ENCODE peak calls at places on chromosome 16, in eight cellular contexts. One of them, this sample, is unnamed.

GRCh38 chr16:14368399-14368798 is 261.7 kb downstream of the PARN start:
- DNase-seq in neuronal stem cell: no peak
- DNase-seq in left ventricle myocardium inferior: no peak
- DNase-seq in psoas muscle: no peak
- DNase-seq in AG04450: no peak
- DNase-seq in OCI-LY7: no peak
- DNase-seq in upper lobe of right lung: no peak
- DNase-seq in colonic mucosa: no peak
- DNase-seq in this sample: no peak

GRCh38 chr16:30656974-30657865 is 1.0 kb upstream of the FBRS start:
- DNase-seq in AG04450: no peak
- DNase-seq in colonic mucosa: no peak
- DNase-seq in psoas muscle: no peak
- DNase-seq in neuronal stem cell: no peak
- DNase-seq in left ventricle myocardium inferior: no peak
- DNase-seq in OCI-LY7: no peak
- DNase-seq in upper lobe of right lung: no peak
- DNase-seq in this sample: no peak

GRCh38 chr16:83470406-83470805 is 337.4 kb upstream of the HSBP1 start:
- DNase-seq in colonic mucosa: no peak
- DNase-seq in neuronal stem cell: no peak
- DNase-seq in upper lobe of right lung: no peak
- DNase-seq in AG04450: no peak
- DNase-seq in OCI-LY7: no peak
- DNase-seq in psoas muscle: no peak
- DNase-seq in left ventricle myocardium inferior: no peak
- DNase-seq in this sample: no peak

GRCh38 chr16:75028544-75028943 is 29.7 kb downstream of the ZNRF1 start:
- DNase-seq in neuronal stem cell: no peak
- DNase-seq in upper lobe of right lung: no peak
- DNase-seq in AG04450: no peak
- DNase-seq in left ventricle myocardium inferior: no peak
- DNase-seq in OCI-LY7: no peak
- DNase-seq in colonic mucosa: no peak
- DNase-seq in psoas muscle: no peak
- DNase-seq in this sample: no peak

GRCh38 chr16:66927012-66927436 is 1.7 kb upstream of the RRAD start:
- DNase-seq in upper lobe of right lung: peak
- DNase-seq in neuronal stem cell: no peak
- DNase-seq in OCI-LY7: no peak
- DNase-seq in left ventricle myocardium inferior: peak
- DNase-seq in AG04450: no peak
- DNase-seq in colonic mucosa: no peak
- DNase-seq in psoas muscle: no peak
- DNase-seq in this sample: peak

GRCh38 chr16:24322106-24322505 is 66.0 kb downstream of the CACNG3 start:
- DNase-seq in neuronal stem cell: no peak
- DNase-seq in colonic mucosa: no peak
- DNase-seq in left ventricle myocardium inferior: no peak
- DNase-seq in upper lobe of right lung: no peak
- DNase-seq in OCI-LY7: no peak
- DNase-seq in AG04450: no peak
- DNase-seq in psoas muscle: no peak
- DNase-seq in this sample: peak

GRCh38 chr16:77540656-77541055 is 105.8 kb upstream of the ADAMTS18 start:
- DNase-seq in left ventricle myocardium inferior: no peak
- DNase-seq in AG04450: no peak
- DNase-seq in colonic mucosa: no peak
- DNase-seq in psoas muscle: no peak
- DNase-seq in OCI-LY7: no peak
- DNase-seq in neuronal stem cell: no peak
- DNase-seq in upper lobe of right lung: no peak
- DNase-seq in this sample: no peak

GRCh38 chr16:73124665-73125064 is 76.7 kb upstream of the ZFHX3 start:
- DNase-seq in psoas muscle: no peak
- DNase-seq in neuronal stem cell: no peak
- DNase-seq in OCI-LY7: no peak
- DNase-seq in AG04450: no peak
- DNase-seq in colonic mucosa: no peak
- DNase-seq in left ventricle myocardium inferior: no peak
- DNase-seq in upper lobe of right lung: no peak
- DNase-seq in this sample: no peak

GRCh38 chr16:50151744-50152143 is 1.4 kb upstream of the TENT4B start:
- DNase-seq in psoas muscle: no peak
- DNase-seq in neuronal stem cell: no peak
- DNase-seq in upper lobe of right lung: no peak
- DNase-seq in OCI-LY7: no peak
- DNase-seq in colonic mucosa: no peak
- DNase-seq in AG04450: no peak
- DNase-seq in left ventricle myocardium inferior: no peak
- DNase-seq in this sample: no peak

GRCh38 chr16:22232277-22233049 is 26.4 kb downstream of the EEF2K start:
- DNase-seq in OCI-LY7: no peak
- DNase-seq in AG04450: no peak
- DNase-seq in upper lobe of right lung: peak
- DNase-seq in colonic mucosa: peak
- DNase-seq in neuronal stem cell: no peak
- DNase-seq in left ventricle myocardium inferior: no peak
- DNase-seq in psoas muscle: no peak
- DNase-seq in this sample: no peak

DNA sequence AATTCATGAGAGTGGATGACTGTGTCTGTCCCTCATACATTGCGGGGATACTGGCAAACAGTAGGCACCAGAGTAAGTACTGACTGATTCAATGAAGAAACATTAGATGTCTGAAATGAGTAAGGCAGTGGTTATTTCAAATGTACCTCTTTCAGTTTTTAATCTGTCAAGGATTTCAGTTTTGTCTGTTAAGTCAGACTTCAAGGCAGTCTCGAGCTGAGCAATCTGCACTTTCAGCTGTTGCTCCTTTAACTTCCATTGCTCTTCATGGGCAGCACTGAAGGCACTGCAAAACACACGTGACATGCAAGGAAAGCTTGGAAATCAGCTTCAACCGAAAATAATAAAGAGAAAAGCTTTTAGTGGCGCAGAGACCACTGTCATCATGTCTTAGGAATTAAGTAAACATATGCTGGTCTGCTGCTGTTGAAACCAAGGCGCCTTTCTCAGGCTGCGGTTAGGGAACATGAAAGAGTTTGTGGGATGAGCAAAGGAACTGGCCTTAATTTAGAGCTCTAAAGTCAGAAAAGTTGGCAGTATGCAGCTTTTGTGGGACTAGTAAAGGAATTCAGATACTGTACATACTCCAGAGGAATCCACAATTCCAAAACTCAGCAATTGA is 38.8 kb downstream of the RPGRIP1L start:
- DNase-seq in OCI-LY7: no peak
- DNase-seq in psoas muscle: no peak
- DNase-seq in neuronal stem cell: no peak
- DNase-seq in upper lobe of right lung: no peak
- DNase-seq in AG04450: peak
- DNase-seq in left ventricle myocardium inferior: no peak
- DNase-seq in colonic mucosa: no peak
- DNase-seq in this sample: no peak
- H3K4me3 ChIP-seq in OCI-LY7: no peak
- H3K4me3 ChIP-seq in psoas muscle: no peak
- H3K4me3 ChIP-seq in neuronal stem cell: no peak
- H3K4me3 ChIP-seq in upper lobe of right lung: no peak
- H3K4me3 ChIP-seq in AG04450: no peak
- H3K4me3 ChIP-seq in left ventricle myocardium inferior: peak
- H3K4me3 ChIP-seq in colonic mucosa: no peak
- H3K4me3 ChIP-seq in this sample: no peak

DNA sequence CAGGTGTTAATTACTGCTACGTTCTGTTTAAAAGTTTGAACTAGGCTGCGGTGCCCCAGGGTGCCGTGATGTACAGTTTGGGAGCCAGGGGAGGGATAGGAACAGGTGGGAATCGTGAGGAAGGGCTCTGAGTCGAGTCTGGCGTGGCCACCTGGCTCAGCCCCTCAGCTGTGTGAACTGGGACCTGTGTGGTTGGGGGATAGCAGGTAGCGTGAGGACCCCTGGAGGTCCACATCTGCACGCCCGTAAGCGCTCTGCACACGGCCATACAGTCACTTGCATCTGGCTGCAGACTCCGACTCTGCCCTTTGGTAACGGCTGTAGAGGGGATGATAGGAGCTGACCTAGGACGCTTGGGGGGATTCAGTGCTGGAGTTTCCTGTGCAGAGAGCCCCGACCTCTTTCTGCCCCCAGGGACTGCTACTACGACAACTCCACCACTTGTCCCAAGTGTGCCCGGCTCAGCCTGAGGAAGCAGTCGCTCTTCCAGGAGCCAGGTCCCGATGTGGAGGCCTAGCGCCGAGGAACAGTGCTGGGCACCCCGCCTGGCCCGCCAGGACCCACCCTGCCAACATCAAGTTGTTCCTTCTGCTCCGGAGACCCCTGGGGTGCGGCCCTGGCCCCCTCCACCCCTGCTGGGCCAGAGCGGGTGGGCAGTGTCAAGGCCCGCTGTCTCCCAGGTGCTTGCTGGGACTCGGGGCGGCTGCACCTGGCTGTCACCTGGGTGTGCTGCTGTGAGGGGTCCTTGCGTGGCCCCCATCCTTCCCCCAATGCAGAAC is 17.1 kb downstream of the DEF8 start:
- DNase-seq in upper lobe of right lung: no peak
- DNase-seq in OCI-LY7: no peak
- DNase-seq in neuronal stem cell: no peak
- DNase-seq in colonic mucosa: no peak
- DNase-seq in AG04450: no peak
- DNase-seq in psoas muscle: no peak
- DNase-seq in left ventricle myocardium inferior: no peak
- DNase-seq in this sample: no peak
- H3K27ac ChIP-seq in upper lobe of right lung: no peak
- H3K27ac ChIP-seq in OCI-LY7: no peak
- H3K27ac ChIP-seq in neuronal stem cell: no peak
- H3K27ac ChIP-seq in colonic mucosa: no peak
- H3K27ac ChIP-seq in AG04450: no peak
- H3K27ac ChIP-seq in psoas muscle: no peak
- H3K27ac ChIP-seq in left ventricle myocardium inferior: no peak
- H3K27ac ChIP-seq in this sample: no peak

GRCh38 chr16:68289202-68289601 is 21.5 kb downstream of the SLC7A6OS start:
- DNase-seq in AG04450: no peak
- DNase-seq in left ventricle myocardium inferior: no peak
- DNase-seq in psoas muscle: no peak
- DNase-seq in colonic mucosa: no peak
- DNase-seq in neuronal stem cell: no peak
- DNase-seq in upper lobe of right lung: no peak
- DNase-seq in OCI-LY7: no peak
- DNase-seq in this sample: no peak
- H3K4me3 ChIP-seq in AG04450: no peak
- H3K4me3 ChIP-seq in left ventricle myocardium inferior: peak
- H3K4me3 ChIP-seq in psoas muscle: no peak
- H3K4me3 ChIP-seq in colonic mucosa: no peak
- H3K4me3 ChIP-seq in neuronal stem cell: no peak
- H3K4me3 ChIP-seq in upper lobe of right lung: no peak
- H3K4me3 ChIP-seq in OCI-LY7: no peak
- H3K4me3 ChIP-seq in this sample: no peak

DNA sequence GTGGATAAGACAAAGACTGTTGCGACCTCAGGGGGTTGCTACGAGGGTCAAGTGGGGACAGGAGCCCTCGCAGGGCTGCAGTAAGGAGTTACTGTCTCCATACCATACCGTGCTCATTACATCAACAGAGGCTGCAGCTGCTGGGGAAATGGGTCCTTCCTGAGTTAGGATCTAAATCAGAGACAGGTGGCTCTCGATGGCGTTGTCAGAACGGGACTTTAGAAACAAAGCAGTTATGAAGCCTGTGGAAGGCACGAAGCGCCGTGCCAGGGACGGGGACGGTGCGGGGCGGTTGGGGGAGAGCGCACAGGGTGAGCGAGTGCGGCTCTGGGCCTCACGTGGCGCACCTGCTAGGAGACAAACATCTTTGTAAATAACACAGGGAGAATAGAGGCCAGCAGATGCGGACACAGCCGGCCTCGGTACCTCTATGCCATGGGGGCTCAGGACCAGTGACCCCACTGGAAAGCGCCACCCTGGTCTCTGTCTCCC is 34.4 kb downstream of the ZCCHC14 start:
- DNase-seq in OCI-LY7: no peak
- DNase-seq in upper lobe of right lung: peak
- DNase-seq in psoas muscle: no peak
- DNase-seq in AG04450: no peak
- DNase-seq in left ventricle myocardium inferior: no peak
- DNase-seq in neuronal stem cell: no peak
- DNase-seq in colonic mucosa: no peak
- DNase-seq in this sample: no peak
- H3K27ac ChIP-seq in OCI-LY7: no peak
- H3K27ac ChIP-seq in upper lobe of right lung: no peak
- H3K27ac ChIP-seq in psoas muscle: no peak
- H3K27ac ChIP-seq in AG04450: peak
- H3K27ac ChIP-seq in left ventricle myocardium inferior: peak
- H3K27ac ChIP-seq in neuronal stem cell: no peak
- H3K27ac ChIP-seq in colonic mucosa: no peak
- H3K27ac ChIP-seq in this sample: peak

DNA sequence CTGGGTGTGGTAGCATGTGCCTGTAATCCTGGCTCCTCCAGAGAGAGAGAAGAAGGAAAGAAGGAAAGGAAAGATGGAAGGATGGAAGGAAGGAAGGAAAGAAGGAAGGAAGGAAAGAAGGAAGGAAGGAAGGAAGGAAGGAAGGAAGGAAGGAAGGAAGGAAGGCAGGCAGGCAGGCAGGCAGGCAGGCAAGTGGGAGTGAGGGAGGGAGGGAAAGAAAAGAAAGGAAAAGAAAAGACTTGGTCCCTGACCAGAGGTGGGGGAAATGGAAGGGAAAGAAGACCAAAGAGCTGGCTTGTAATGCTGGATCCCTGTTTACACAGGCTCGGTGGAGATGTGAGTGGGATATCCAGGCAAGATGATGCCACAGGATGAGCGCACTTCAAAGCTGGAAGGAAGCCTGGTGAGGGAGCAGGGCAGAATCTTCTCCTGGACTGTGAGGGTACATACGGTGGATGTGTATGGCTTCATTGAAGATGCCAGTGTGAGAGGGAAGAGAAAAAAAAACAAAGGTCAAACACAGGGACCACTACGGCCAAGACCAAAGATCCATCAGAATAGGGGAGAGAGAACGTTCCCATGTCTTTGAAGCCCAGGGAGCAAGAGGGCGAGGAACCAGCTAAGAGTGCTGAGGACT is 2.1 kb downstream of the CES1 start:
- DNase-seq in OCI-LY7: no peak
- DNase-seq in neuronal stem cell: no peak
- DNase-seq in upper lobe of right lung: no peak
- DNase-seq in colonic mucosa: no peak
- DNase-seq in AG04450: no peak
- DNase-seq in left ventricle myocardium inferior: no peak
- DNase-seq in psoas muscle: no peak
- DNase-seq in this sample: peak
- H3K4me3 ChIP-seq in OCI-LY7: no peak
- H3K4me3 ChIP-seq in neuronal stem cell: no peak
- H3K4me3 ChIP-seq in upper lobe of right lung: no peak
- H3K4me3 ChIP-seq in colonic mucosa: no peak
- H3K4me3 ChIP-seq in AG04450: no peak
- H3K4me3 ChIP-seq in left ventricle myocardium inferior: no peak
- H3K4me3 ChIP-seq in psoas muscle: no peak
- H3K4me3 ChIP-seq in this sample: no peak

GRCh38 chr16:4814046-4814445 is 11.6 kb upstream of the ROGDI start:
- DNase-seq in psoas muscle: no peak
- DNase-seq in left ventricle myocardium inferior: no peak
- DNase-seq in colonic mucosa: no peak
- DNase-seq in neuronal stem cell: no peak
- DNase-seq in OCI-LY7: no peak
- DNase-seq in AG04450: no peak
- DNase-seq in upper lobe of right lung: no peak
- DNase-seq in this sample: no peak
- H3K27ac ChIP-seq in psoas muscle: peak
- H3K27ac ChIP-seq in left ventricle myocardium inferior: peak
- H3K27ac ChIP-seq in colonic mucosa: no peak
- H3K27ac ChIP-seq in neuronal stem cell: no peak
- H3K27ac ChIP-seq in OCI-LY7: no peak
- H3K27ac ChIP-seq in AG04450: no peak
- H3K27ac ChIP-seq in upper lobe of right lung: no peak
- H3K27ac ChIP-seq in this sample: no peak